ENCODE peak calls at places on chromosomes 2 and 18, in eight cellular contexts. Q is mammary epithelial cell, R is type B pancreatic cell, U is HFF-Myc, T is AG09319, H is transverse colon, A is ovary, J is kidney epithelial cell. E is an unnamed sample.

GRCh38 chr18:37871583-37871982 is 306.0 kb upstream of the CELF4 start:
- DNase-seq in Q (no peak), R (no peak), U (no peak), T (no peak), H (no peak), A (no peak), J (no peak), E (no peak)

GRCh38 chr18:37362158-37362890 is 203.3 kb downstream of the CELF4 start:
- DNase-seq in Q (no peak), R (no peak), U (no peak), T (no peak), H (no peak), A (no peak), J (no peak), E (no peak)

GRCh38 chr2:239327536-239328305 is 73.1 kb downstream of the HDAC4 start:
- DNase-seq in Q (no peak), R (peak), U (no peak), T (no peak), H (no peak), A (peak), J (no peak), E (no peak)

GRCh38 chr2:33205693-33206434 is 259.1 kb downstream of the LTBP1 start:
- DNase-seq in Q (no peak), R (no peak), U (no peak), T (peak), H (no peak), A (no peak), J (no peak), E (no peak)

GRCh38 chr18:77088977-77089795 is 43.4 kb downstream of the MBP start:
- DNase-seq in Q (peak), R (no peak), U (no peak), T (no peak), H (no peak), A (no peak), J (no peak), E (no peak)

GRCh38 chr2:166314022-166314759 is 61.6 kb downstream of the SCN9A start:
- DNase-seq in Q (peak), R (no peak), U (peak), T (peak), H (no peak), A (no peak), J (peak), E (peak)

GRCh38 chr2:158094487-158095092 is 7.1 kb upstream of the UPP2 start:
- DNase-seq in Q (no peak), R (no peak), U (no peak), T (no peak), H (peak), A (no peak), J (peak), E (no peak)

GRCh38 chr2:19349911-19350677 is 8.3 kb downstream of the OSR1 start:
- DNase-seq in Q (no peak), R (no peak), U (no peak), T (no peak), H (peak), A (no peak), J (no peak), E (peak)

GRCh38 chr18:56028514-56028913 is 440.5 kb upstream of the TCF4 start:
- DNase-seq in Q (peak), R (no peak), U (no peak), T (no peak), H (no peak), A (no peak), J (no peak), E (peak)

GRCh38 chr2:198788676-198789075 is 669.1 kb downstream of the SATB2 start:
- DNase-seq in Q (no peak), R (no peak), U (no peak), T (no peak), H (no peak), A (no peak), J (no peak), E (no peak)

GRCh38 chr2:46072146-46072820 is 224.9 kb upstream of the EPAS1 start:
- DNase-seq in Q (no peak), R (no peak), U (no peak), T (peak), H (no peak), A (no peak), J (peak), E (peak)

GRCh38 chr2:233803994-233804393 is 25.9 kb downstream of the MROH2A start:
- DNase-seq in Q (no peak), R (peak), U (no peak), T (no peak), H (no peak), A (no peak), J (no peak), E (no peak)

GRCh38 chr2:196748123-196748522 is 51.4 kb downstream of the GTF3C3 start:
- DNase-seq in Q (no peak), R (no peak), U (no peak), T (no peak), H (no peak), A (no peak), J (no peak), E (no peak)

GRCh38 chr2:210440206-210440605 is 36.4 kb downstream of the LANCL1 start:
- DNase-seq in Q (no peak), R (no peak), U (no peak), T (no peak), H (no peak), A (no peak), J (no peak), E (no peak)

GRCh38 chr2:52884971-52885370 is 882.6 kb upstream of the CHAC2 start:
- DNase-seq in Q (no peak), R (no peak), U (no peak), T (no peak), H (no peak), A (no peak), J (no peak), E (no peak)

GRCh38 chr2:153872311-153873061 is 764 bp downstream of the GALNT13 start:
- DNase-seq in Q (no peak), R (peak), U (no peak), T (no peak), H (no peak), A (no peak), J (no peak), E (no peak)

GRCh38 chr2:222561817-222562424 is 94.0 kb downstream of the FARSB start:
- DNase-seq in Q (peak), R (no peak), U (no peak), T (no peak), H (peak), A (no peak), J (peak), E (peak)

GRCh38 chr2:182503886-182504285 is 77.0 kb upstream of the PDE1A start:
- DNase-seq in Q (no peak), R (no peak), U (no peak), T (no peak), H (no peak), A (no peak), J (no peak), E (no peak)

GRCh38 chr2:62919041-62919440 is 131.6 kb upstream of the OTX1 start:
- DNase-seq in Q (no peak), R (no peak), U (no peak), T (no peak), H (no peak), A (no peak), J (no peak), E (no peak)

GRCh38 chr2:152380261-152381055 is 45.5 kb downstream of the FMNL2 start:
- DNase-seq in Q (no peak), R (no peak), U (no peak), T (no peak), H (no peak), A (no peak), J (no peak), E (no peak)

GRCh38 chr2:240892361-240892760 is 3.6 kb downstream of the MAB21L4 start:
- DNase-seq in Q (no peak), R (no peak), U (no peak), T (no peak), H (no peak), A (no peak), J (no peak), E (no peak)

GRCh38 chr2:75716406-75716805 is 5.7 kb upstream of the GCFC2 start:
- DNase-seq in Q (no peak), R (no peak), U (no peak), T (no peak), H (no peak), A (no peak), J (no peak), E (no peak)
- TF ChIP-seq CTCF in Q (no peak), R (no peak), U (no peak), T (peak), H (no peak), A (no peak), J (no peak), E (no peak)

DNA sequence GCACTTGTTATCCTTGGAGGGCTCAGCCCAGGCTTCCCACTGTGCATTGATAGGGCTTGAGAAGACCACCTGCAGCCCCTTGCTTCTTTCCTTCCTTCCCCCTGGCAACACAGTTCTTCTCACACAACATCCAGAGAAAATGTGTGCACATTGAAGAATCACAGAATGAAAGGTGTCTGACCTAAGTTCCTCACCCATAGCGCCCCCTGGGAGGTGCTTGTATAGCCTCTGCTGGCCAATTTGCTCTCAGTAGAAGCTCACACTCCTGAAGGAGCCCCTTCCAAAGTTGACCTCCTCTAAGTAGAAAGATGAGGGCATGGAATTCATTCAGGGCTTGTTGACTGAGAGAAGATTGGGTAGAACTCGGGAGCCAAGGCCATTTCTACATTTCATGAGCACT is 758.4 kb upstream of the KLHL29 start:
- DNase-seq in Q (no peak), R (no peak), U (no peak), T (no peak), H (no peak), A (no peak), J (no peak), E (no peak)
- TF ChIP-seq CTCF in Q (no peak), R (peak), U (no peak), T (no peak), H (no peak), A (no peak), J (peak), E (no peak)

GRCh38 chr2:55180374-55180773 is 51.7 kb downstream of the CLHC1 start:
- DNase-seq in Q (no peak), R (no peak), U (no peak), T (no peak), H (no peak), A (no peak), J (no peak), E (no peak)
- TF ChIP-seq CTCF in Q (no peak), R (no peak), U (no peak), T (no peak), H (no peak), A (no peak), J (no peak), E (no peak)

GRCh38 chr18:59884331-59884730 is 15.5 kb upstream of the PMAIP1 start:
- DNase-seq in Q (no peak), R (no peak), U (no peak), T (no peak), H (no peak), A (no peak), J (no peak), E (peak)
- TF ChIP-seq CTCF in Q (no peak), R (no peak), U (no peak), T (no peak), H (no peak), A (no peak), J (no peak), E (no peak)

DNA sequence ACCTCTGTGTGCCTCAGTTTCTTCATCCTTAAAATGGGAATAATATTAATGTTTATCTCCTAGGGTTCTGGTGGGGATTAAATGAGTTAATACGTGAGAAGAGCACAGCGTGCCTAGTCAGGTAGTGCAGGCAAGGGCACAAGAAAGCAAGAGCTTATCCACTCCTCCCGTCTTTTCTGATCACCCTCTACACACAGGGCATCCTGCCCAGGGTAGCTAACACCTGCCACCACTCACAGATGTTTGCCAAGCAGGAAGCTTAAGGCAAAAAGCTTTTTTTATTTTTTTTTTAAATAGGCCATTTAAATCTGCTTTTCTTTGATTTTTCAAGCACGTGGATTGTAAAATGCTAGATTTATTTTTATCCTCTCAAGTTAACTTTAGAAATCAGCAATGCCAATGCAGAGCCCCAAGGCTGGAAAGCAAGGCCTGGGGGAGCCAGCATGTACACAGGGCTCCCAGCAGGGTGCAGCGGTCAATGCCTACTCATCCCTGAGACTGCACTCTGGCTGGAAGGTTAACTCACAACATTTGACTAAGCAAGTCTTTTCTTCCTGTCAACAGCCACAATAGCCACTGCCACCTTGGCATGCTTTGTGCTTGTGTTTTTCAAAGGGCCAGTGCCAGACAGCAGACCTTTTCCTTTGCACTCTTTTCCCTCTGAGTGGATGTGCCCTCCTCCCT is 86.5 kb upstream of the ACAA2 start:
- DNase-seq in Q (no peak), R (no peak), U (no peak), T (no peak), H (no peak), A (no peak), J (no peak), E (no peak)
- TF ChIP-seq CTCF in Q (no peak), R (peak), U (peak), T (no peak), H (no peak), A (no peak), J (peak), E (no peak)

DNA sequence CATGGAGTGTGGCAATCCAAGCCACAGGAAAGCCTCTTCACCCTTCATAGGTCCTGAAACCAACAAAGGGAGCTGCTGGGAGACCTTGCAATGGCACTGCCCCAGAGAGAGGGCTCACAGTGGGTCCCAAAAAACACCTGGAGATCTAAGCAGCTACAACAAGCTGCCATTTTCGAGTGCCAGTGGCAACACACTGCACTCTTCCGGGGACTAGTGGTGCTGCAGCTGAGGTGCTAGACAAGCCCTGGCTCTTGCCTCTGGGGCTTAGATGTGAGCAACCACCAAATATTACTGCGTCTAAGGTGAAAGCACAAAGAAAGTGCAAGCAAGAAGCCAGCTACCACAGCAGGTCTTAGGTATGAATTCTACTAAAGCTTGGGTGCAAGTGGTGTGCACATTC is 192.9 kb downstream of the NOL4 start:
- DNase-seq in Q (no peak), R (no peak), U (no peak), T (no peak), H (no peak), A (no peak), J (no peak), E (no peak)
- TF ChIP-seq CTCF in Q (no peak), R (no peak), U (no peak), T (no peak), H (no peak), A (no peak), J (no peak), E (no peak)

GRCh38 chr18:9392726-9393125 is 58.2 kb downstream of the TWSG1 start:
- DNase-seq in Q (no peak), R (no peak), U (no peak), T (no peak), H (no peak), A (no peak), J (no peak), E (no peak)
- TF ChIP-seq CTCF in Q (no peak), R (no peak), U (no peak), T (no peak), H (no peak), A (no peak), J (no peak), E (no peak)

GRCh38 chr2:204885747-204886146 is 340.5 kb downstream of the PARD3B start:
- DNase-seq in Q (no peak), R (no peak), U (no peak), T (no peak), H (no peak), A (no peak), J (no peak), E (no peak)
- TF ChIP-seq CTCF in Q (no peak), R (peak), U (no peak), T (no peak), H (no peak), A (no peak), J (no peak), E (peak)

GRCh38 chr2:60453301-60453700 is 100.2 kb downstream of the BCL11A start:
- DNase-seq in Q (no peak), R (no peak), U (no peak), T (no peak), H (no peak), A (no peak), J (no peak), E (no peak)

GRCh38 chr2:60459896-60460295 is 93.6 kb downstream of the BCL11A start:
- DNase-seq in Q (no peak), R (no peak), U (no peak), T (no peak), H (no peak), A (no peak), J (no peak), E (no peak)

GRCh38 chr2:60453896-60454295 is 99.6 kb downstream of the BCL11A start:
- DNase-seq in Q (no peak), R (no peak), U (no peak), T (no peak), H (no peak), A (no peak), J (no peak), E (no peak)

GRCh38 chr2:60460577-60461420 is 92.7 kb downstream of the BCL11A start:
- DNase-seq in Q (no peak), R (peak), U (no peak), T (no peak), H (no peak), A (no peak), J (no peak), E (no peak)

GRCh38 chr2:60456115-60456770 is 97.2 kb downstream of the BCL11A start:
- DNase-seq in Q (no peak), R (no peak), U (no peak), T (no peak), H (no peak), A (no peak), J (no peak), E (no peak)
- TF ChIP-seq CTCF in Q (no peak), R (peak), U (no peak), T (no peak), H (no peak), A (no peak), J (no peak), E (no peak)

DNA sequence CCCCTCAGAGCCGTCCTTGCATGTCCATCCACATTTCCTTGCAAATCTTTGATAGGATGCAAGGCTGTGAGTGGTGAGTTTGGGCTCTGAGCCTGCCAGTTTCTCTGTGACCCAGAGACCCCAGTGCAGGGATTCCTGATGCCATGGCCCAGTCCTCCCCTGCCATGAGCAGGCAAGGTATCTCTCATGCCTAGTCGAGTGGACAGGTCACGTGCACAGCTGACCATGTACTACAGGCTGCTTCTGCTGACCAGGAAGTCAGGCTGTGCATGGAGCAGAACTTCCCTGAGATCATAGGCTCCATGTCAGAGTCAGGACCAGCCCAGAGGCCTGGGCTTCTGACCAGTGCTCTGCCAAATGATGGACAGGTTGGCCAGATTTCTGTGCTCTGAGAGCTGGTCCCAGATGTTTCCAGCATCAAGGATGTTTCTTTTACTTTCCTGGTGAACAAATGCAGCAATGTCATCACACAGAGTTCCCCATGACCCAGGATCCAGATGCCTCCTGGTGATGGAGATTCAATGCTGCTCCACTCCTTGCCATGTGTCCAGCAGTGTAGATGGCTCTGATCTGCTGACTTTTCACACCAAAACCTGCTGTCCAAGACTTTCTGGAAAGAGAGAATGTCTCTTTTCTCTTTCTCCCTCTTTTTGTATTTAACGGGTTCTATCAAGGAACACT is 321.6 kb upstream of the HS6ST1 start:
- DNase-seq in Q (no peak), R (peak), U (no peak), T (no peak), H (no peak), A (no peak), J (no peak), E (no peak)
- TF ChIP-seq CTCF in Q (no peak), R (no peak), U (no peak), T (peak), H (no peak), A (no peak), J (no peak), E (no peak)